ENCODE peak calls at places on chromosomes 12 and 14, in eight cellular contexts. A is neural progenitor cell, T is brain microvascular endothelial cell, U is tibial artery, B is prostate gland, V is upper lobe of right lung, L is stomach, X is aorta. Y is an unnamed sample. For H3K36me3, the result is how much of the 10 kb centered on the place peaks cover.

GRCh38 chr14:73289308-73289707 is 52.0 kb downstream of the PAPLN start:
- DNase-seq in B (no peak), V (no peak), A (no peak), X (no peak), U (no peak), L (no peak), T (no peak), Y (no peak)

GRCh38 chr12:18794000-18794399 is 56.1 kb downstream of the CAPZA3 start:
- DNase-seq in T (no peak), A (no peak), V (no peak), U (no peak), X (no peak), L (no peak), B (no peak), Y (no peak)

GRCh38 chr14:77103475-77103874 is 5.4 kb downstream of the CIPC start:
- DNase-seq in V (no peak), T (no peak), B (no peak), A (no peak), L (no peak), X (no peak), U (no peak), Y (no peak)

GRCh38 chr12:7905071-7905470 is 30.9 kb downstream of the SLC2A3 start:
- DNase-seq in A (no peak), U (no peak), L (no peak), B (no peak), T (no peak), V (no peak), X (no peak), Y (no peak)

GRCh38 chr12:1530592-1531159 is 63.7 kb downstream of the FBXL14 start:
- DNase-seq in A (peak), V (no peak), U (peak), L (no peak), B (no peak), T (no peak), X (no peak), Y (no peak)

GRCh38 chr14:105300542-105301102 is at the start of gene BRF1:
- DNase-seq in X (peak), T (peak), U (peak), B (peak), V (peak), L (peak), A (peak), Y (peak)

GRCh38 chr12:113149361-113150150 is at the start of gene CFAP73:
- DNase-seq in T (peak), X (no peak), L (peak), V (peak), U (no peak), A (peak), B (no peak), Y (peak)

GRCh38 chr14:60327447-60328331 is 78.7 kb downstream of the PPM1A start:
- DNase-seq in A (peak), U (no peak), B (peak), X (no peak), V (peak), T (peak), L (peak), Y (no peak)

GRCh38 chr12:4030938-4031702 is 157.9 kb upstream of the PARP11 start:
- DNase-seq in A (peak), X (peak), T (peak), U (peak), B (peak), V (peak), L (peak), Y (peak)

GRCh38 chr14:91041450-91041849 is 19.0 kb downstream of the RPS6KA5 start:
- DNase-seq in X (no peak), U (no peak), A (no peak), B (no peak), T (no peak), L (no peak), V (no peak), Y (no peak)

GRCh38 chr12:22431693-22432251 is 97.3 kb upstream of the ST8SIA1 start:
- DNase-seq in T (no peak), U (no peak), A (no peak), V (no peak), L (no peak), B (no peak), X (no peak), Y (no peak)

GRCh38 chr14:91117960-91118359 is 4.1 kb downstream of the DGLUCY start:
- DNase-seq in V (no peak), X (no peak), A (no peak), B (no peak), L (no peak), U (no peak), T (no peak), Y (no peak)

GRCh38 chr14:104514156-104514848 is 65.3 kb upstream of the C14orf180 start:
- DNase-seq in U (no peak), B (peak), A (no peak), V (no peak), L (peak), X (no peak), T (no peak), Y (peak)

GRCh38 chr14:95741051-95741490 is 27.1 kb upstream of the TCL1A start:
- DNase-seq in T (no peak), B (peak), V (no peak), A (no peak), X (no peak), L (no peak), U (no peak), Y (peak)

GRCh38 chr14:101563654-101564443 is 2.6 kb downstream of the DIO3 start:
- DNase-seq in B (no peak), A (peak), L (no peak), V (no peak), T (no peak), X (no peak), U (no peak), Y (no peak)

GRCh38 chr12:9615420-9616135 is 7.9 kb upstream of the KLRB1 start:
- DNase-seq in B (no peak), V (no peak), U (no peak), L (no peak), T (no peak), X (no peak), A (no peak), Y (no peak)

GRCh38 chr14:71408362-71409035 is 501.2 kb downstream of the PCNX1 start:
- DNase-seq in T (peak), U (no peak), V (no peak), L (no peak), X (no peak), B (no peak), A (peak), Y (no peak)

GRCh38 chr12:52295663-52296062 is 4.3 kb upstream of the KRT81 start:
- DNase-seq in V (no peak), U (no peak), L (no peak), T (no peak), A (no peak), B (no peak), X (peak), Y (no peak)

GRCh38 chr14:68135566-68135965 is 316.0 kb downstream of the RAD51B start:
- DNase-seq in L (no peak), A (no peak), X (no peak), B (no peak), U (no peak), T (no peak), V (no peak), Y (no peak)

GRCh38 chr12:104132351-104132956 is 5.6 kb downstream of the NFYB start:
- DNase-seq in X (no peak), L (no peak), A (no peak), B (peak), V (no peak), T (no peak), U (no peak), Y (no peak)

GRCh38 chr12:104134882-104135281 is 3.1 kb downstream of the NFYB start:
- DNase-seq in B (no peak), T (no peak), U (no peak), L (no peak), X (no peak), V (no peak), A (no peak), Y (no peak)

GRCh38 chr12:104130760-104131159 is 7.2 kb downstream of the NFYB start:
- DNase-seq in X (no peak), U (no peak), A (no peak), T (no peak), B (no peak), V (no peak), L (no peak), Y (no peak)

GRCh38 chr12:104133861-104134260 is 4.1 kb downstream of the NFYB start:
- DNase-seq in B (no peak), X (no peak), U (no peak), L (no peak), A (no peak), T (no peak), V (no peak), Y (no peak)

DNA sequence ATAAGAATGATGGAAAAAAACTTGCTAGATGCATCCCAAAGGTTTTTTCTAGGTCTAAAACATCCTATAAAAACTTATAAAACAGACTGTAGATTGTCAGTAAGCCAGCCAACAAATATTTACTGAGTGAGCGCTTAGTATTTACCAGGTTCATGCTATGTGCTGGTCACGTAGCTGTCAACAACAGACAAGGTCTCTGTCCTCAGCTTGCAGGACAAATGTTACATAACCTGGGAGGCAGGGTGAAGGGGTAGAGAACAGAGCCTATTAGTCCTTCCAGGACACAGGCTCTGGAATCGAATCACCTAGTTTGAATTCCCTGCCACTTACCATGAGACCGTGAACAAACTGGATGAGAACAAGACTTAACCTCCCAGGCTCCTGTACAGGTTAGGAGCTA is 6.4 kb downstream of the NFYB start:
- DNase-seq in X (no peak), T (no peak), A (no peak), L (no peak), V (no peak), U (no peak), B (peak), Y (no peak)
- H3K36me3 ChIP-seq in X (under half), T (under half), A (under half), L (under half), V (under half), U (under half), B (under half), Y (half or more)

GRCh38 chr12:67202344-67203012 is 66.7 kb upstream of the CAND1 start:
- DNase-seq in V (no peak), A (no peak), T (no peak), X (no peak), U (no peak), L (no peak), B (no peak), Y (no peak)
- H3K4me3 ChIP-seq in V (no peak), A (no peak), T (no peak), X (no peak), U (no peak), L (no peak), B (no peak), Y (no peak)

GRCh38 chr14:88614218-88614907 is 51.5 kb downstream of the ZC3H14 start:
- DNase-seq in B (no peak), A (no peak), L (no peak), U (no peak), X (no peak), T (peak), V (no peak), Y (no peak)
- H3K36me3 ChIP-seq in B (under half), A (under half), L (under half), U (under half), X (under half), T (under half), V (under half), Y (under half)

GRCh38 chr12:12735301-12735700 is 18.1 kb downstream of the CDKN1B start:
- DNase-seq in B (no peak), L (no peak), T (no peak), U (no peak), A (no peak), X (no peak), V (no peak), Y (peak)

GRCh38 chr12:12734561-12735071 is 17.4 kb downstream of the CDKN1B start:
- DNase-seq in A (no peak), L (no peak), X (no peak), T (no peak), V (no peak), U (no peak), B (no peak), Y (peak)

GRCh38 chr12:12734054-12734453 is 16.9 kb downstream of the CDKN1B start:
- DNase-seq in U (no peak), L (no peak), V (no peak), A (no peak), T (no peak), X (no peak), B (no peak), Y (peak)

GRCh38 chr12:12733118-12733517 is 15.9 kb downstream of the CDKN1B start:
- DNase-seq in U (no peak), A (no peak), B (no peak), X (no peak), T (no peak), V (no peak), L (no peak), Y (no peak)

GRCh38 chr12:12736759-12737676 is 19.9 kb downstream of the CDKN1B start:
- DNase-seq in X (no peak), B (no peak), L (no peak), T (no peak), V (no peak), U (no peak), A (peak), Y (peak)
- H3K4me3 ChIP-seq in X (no peak), B (no peak), L (no peak), T (no peak), V (peak), U (no peak), A (no peak), Y (peak)

GRCh38 chr12:120183211-120183631 is 11.3 kb downstream of the GCN1 start:
- DNase-seq in A (no peak), U (no peak), V (no peak), X (no peak), B (no peak), T (peak), L (no peak), Y (peak)
- H3K36me3 ChIP-seq in A (under half), U (half or more), V (half or more), X (under half), B (under half), T (half or more), L (half or more), Y (half or more)

GRCh38 chr14:21097616-21098133 is 780 bp downstream of the ZNF219 start:
- DNase-seq in U (peak), B (no peak), A (peak), T (no peak), X (peak), V (no peak), L (no peak), Y (no peak)

GRCh38 chr14:21098892-21099595 is 589 bp upstream of the ZNF219 start:
- DNase-seq in A (no peak), X (no peak), L (no peak), U (no peak), V (no peak), T (no peak), B (no peak), Y (no peak)

GRCh38 chr14:21098134-21098891 is at the start of gene ZNF219:
- DNase-seq in X (peak), T (no peak), B (peak), A (peak), L (peak), U (peak), V (peak), Y (peak)

GRCh38 chr14:21100931-21101330 is at the start of gene TMEM253:
- DNase-seq in A (no peak), L (no peak), U (no peak), V (no peak), B (no peak), T (no peak), X (no peak), Y (no peak)

GRCh38 chr14:21099596-21099985 is 1.1 kb upstream of the ZNF219 start:
- DNase-seq in X (no peak), V (no peak), B (no peak), A (no peak), T (no peak), L (no peak), U (no peak), Y (no peak)
- H3K4me3 ChIP-seq in X (no peak), V (peak), B (no peak), A (peak), T (no peak), L (no peak), U (peak), Y (peak)

DNA sequence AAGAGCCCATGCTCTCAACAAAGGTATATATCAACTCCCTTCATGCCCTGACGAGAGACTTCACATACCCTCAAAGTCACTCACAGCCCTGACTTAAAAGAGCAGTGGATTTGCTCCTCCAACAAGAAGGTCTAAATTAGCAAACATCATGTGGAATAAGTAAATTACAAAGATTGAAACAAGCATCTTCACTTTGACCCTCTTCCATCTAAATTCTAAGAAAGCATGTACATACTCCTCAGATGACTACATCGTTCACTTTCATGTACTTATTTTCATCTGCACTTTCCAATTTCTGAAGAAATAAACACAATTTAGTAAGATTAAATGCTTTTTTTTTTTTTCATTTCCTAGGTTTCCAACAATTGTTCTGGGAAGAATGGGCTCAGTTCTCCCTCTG is 38.6 kb upstream of the KRR1 start:
- DNase-seq in L (no peak), U (no peak), X (no peak), A (no peak), V (no peak), T (no peak), B (no peak), Y (no peak)
- H3K36me3 ChIP-seq in L (under half), U (under half), X (under half), A (under half), V (under half), T (under half), B (under half), Y (under half)

GRCh38 chr12:80895240-80895639 is 42.5 kb downstream of the LIN7A start:
- DNase-seq in X (no peak), L (no peak), U (no peak), V (no peak), B (no peak), A (no peak), T (no peak), Y (no peak)
- H3K4me3 ChIP-seq in X (no peak), L (no peak), U (no peak), V (no peak), B (no peak), A (no peak), T (no peak), Y (no peak)

GRCh38 chr12:56143870-56144269 is 8.5 kb upstream of the MYL6B start:
- DNase-seq in V (no peak), X (no peak), A (no peak), B (no peak), U (no peak), T (no peak), L (no peak), Y (no peak)
- H3K36me3 ChIP-seq in V (half or more), X (under half), A (under half), B (under half), U (half or more), T (under half), L (half or more), Y (under half)

Y was measured in MG63.